ENCODE peak calls at places on chromosomes 11 and 22, in five cellular contexts. U is IMR-90, Y is H9, D is mesendoderm, V is H1. W is an unnamed sample.

GRCh38 chr11:6354651-6355485 is 34.6 kb upstream of the CAVIN3 start:
- DNase-seq in U (no peak), Y (no peak), D (no peak), V (no peak), W (no peak)

GRCh38 chr11:69661413-69661715 is 13.8 kb downstream of the LTO1 start:
- DNase-seq in U (no peak), Y (no peak), D (no peak), V (no peak), W (no peak)

GRCh38 chr22:43506487-43506886 is 94.7 kb downstream of the MPPED1 start:
- DNase-seq in U (no peak), Y (no peak), D (no peak), V (no peak), W (no peak)

GRCh38 chr11:107606122-107606521 is 15.2 kb downstream of the ELMOD1 start:
- DNase-seq in U (no peak), Y (peak; percentile 51), D (peak; percentile 46), V (no peak), W (no peak)

GRCh38 chr22:40324468-40325305 is 21.6 kb upstream of the ADSL start:
- DNase-seq in U (no peak), Y (no peak), D (no peak), V (no peak), W (no peak)

GRCh38 chr11:56292154-56292553 is at the start of gene OR8H1:
- DNase-seq in U (no peak), Y (no peak), D (no peak), V (no peak), W (no peak)

GRCh38 chr11:79116600-79116999 is 324.2 kb downstream of the TENM4 start:
- DNase-seq in U (no peak), Y (no peak), D (no peak), V (no peak), W (no peak)

GRCh38 chr22:43811777-43812148 is 342 bp downstream of the EFCAB6 start:
- DNase-seq in U (peak; percentile 61), Y (no peak), D (peak; percentile 30), V (no peak), W (no peak)

GRCh38 chr11:62497132-62497915 is 49.3 kb downstream of the AHNAK start:
- DNase-seq in U (peak; percentile 81), Y (peak; percentile 65), D (peak; percentile 84), V (no peak), W (no peak)

GRCh38 chr11:130070829-130071205 is 1.1 kb downstream of the APLP2 start:
- DNase-seq in U (peak; percentile 36), Y (no peak), D (peak; percentile 55), V (no peak), W (no peak)

GRCh38 chr22:28395920-28396447 is 283.7 kb downstream of the TTC28 start:
- DNase-seq in U (peak; percentile 48), Y (no peak), D (no peak), V (no peak), W (no peak)

GRCh38 chr11:114044042-114044871 is 15.3 kb upstream of the ZBTB16 start:
- DNase-seq in U (no peak), Y (no peak), D (no peak), V (no peak), W (no peak)

GRCh38 chr11:111452146-111452545 is 60.0 kb downstream of the BTG4 start:
- DNase-seq in U (peak; percentile 82), Y (no peak), D (no peak), V (peak; percentile 37), W (no peak)

GRCh38 chr22:42820075-42820763 is 36.9 kb downstream of the ARFGAP3 start:
- DNase-seq in U (peak; percentile 93), Y (no peak), D (peak; percentile 37), V (no peak), W (no peak)

GRCh38 chr11:80727315-80727714 is 1286.5 kb upstream of the TENM4 start:
- DNase-seq in U (no peak), Y (peak; percentile 61), D (peak; percentile 75), V (peak; percentile 48), W (peak; percentile 8)

GRCh38 chr22:37777122-37777687 is 30.5 kb upstream of the GCAT start:
- DNase-seq in U (peak; percentile 94), Y (no peak), D (peak; percentile 41), V (no peak), W (no peak)

GRCh38 chr11:30452114-30452513 is 129.2 kb downstream of the ARL14EP start:
- DNase-seq in U (no peak), Y (no peak), D (no peak), V (no peak), W (no peak)

GRCh38 chr22:40920526-40920925 is 30.7 kb upstream of the RBX1 start:
- DNase-seq in U (peak; percentile 6), Y (no peak), D (no peak), V (no peak), W (no peak)

GRCh38 chr11:101860694-101861371 is 54.0 kb upstream of the CEP126 start:
- DNase-seq in U (peak; percentile 76), Y (peak; percentile 69), D (peak; percentile 83), V (no peak), W (peak; percentile 45)

GRCh38 chr11:60098508-60098907 is 10.0 kb downstream of the MS4A2 start:
- DNase-seq in U (no peak), Y (no peak), D (no peak), V (no peak), W (no peak)

GRCh38 chr11:35352107-35352888 is 67.1 kb downstream of the SLC1A2 start:
- DNase-seq in U (peak; percentile 84), Y (no peak), D (no peak), V (no peak), W (no peak)

GRCh38 chr11:12086271-12087074 is 23.9 kb upstream of the MICAL2 start:
- DNase-seq in U (peak; percentile 97), Y (no peak), D (peak; percentile 94), V (no peak), W (no peak)

GRCh38 chr11:92594251-92594650 is 369.6 kb downstream of the FAT3 start:
- DNase-seq in U (no peak), Y (no peak), D (no peak), V (no peak), W (no peak)

GRCh38 chr11:44980533-44981427 is 30.1 kb upstream of the TP53I11 start:
- DNase-seq in U (no peak), Y (no peak), D (no peak), V (no peak), W (no peak)

GRCh38 chr22:42131562-42131961 is 952 bp upstream of the CYP2D6 start:
- DNase-seq in U (no peak), Y (no peak), D (no peak), V (no peak), W (no peak)

GRCh38 chr11:5204787-5205186 is 4.3 kb upstream of the OR51V1 start:
- DNase-seq in U (peak; percentile 90), Y (no peak), D (peak; percentile 87), V (no peak), W (peak; percentile 44)

GRCh38 chr11:67372232-67372992 is 986 bp downstream of the CLCF1 start:
- DNase-seq in U (no peak), Y (no peak), D (no peak), V (peak; percentile 70), W (no peak)

GRCh38 chr11:67369801-67370284 is 3.6 kb downstream of the CLCF1 start:
- DNase-seq in U (peak; percentile 71), Y (no peak), D (no peak), V (no peak), W (no peak)

GRCh38 chr11:67371549-67372231 is 1.7 kb downstream of the CLCF1 start:
- DNase-seq in U (peak; percentile 52), Y (peak; percentile 66), D (peak; percentile 80), V (peak; percentile 66), W (no peak)

GRCh38 chr11:67370351-67371076 is 2.9 kb downstream of the CLCF1 start:
- DNase-seq in U (peak; percentile 87), Y (no peak), D (no peak), V (no peak), W (no peak)

GRCh38 chr11:67371199-67371548 is 2.2 kb downstream of the CLCF1 start:
- DNase-seq in U (no peak), Y (no peak), D (no peak), V (no peak), W (no peak)
- H3K9ac ChIP-seq in U (peak overlapping the region; percentile 73), Y (no peak overlapping the region), D (no peak overlapping the region), V (no peak overlapping the region), W (no peak overlapping the region)

GRCh38 chr11:57763568-57763967 is 2.0 kb downstream of the CTNND1 start:
- DNase-seq in U (peak; percentile 53), Y (no peak), D (peak; percentile 84), V (no peak), W (no peak)

GRCh38 chr11:57762235-57762866 is 749 bp downstream of the CTNND1 start:
- DNase-seq in U (no peak), Y (no peak), D (no peak), V (no peak), W (no peak)

GRCh38 chr11:57758174-57758573 is 3.4 kb upstream of the CTNND1 start:
- DNase-seq in U (no peak), Y (no peak), D (no peak), V (no peak), W (no peak)

GRCh38 chr11:57764527-57764926 is 2.9 kb downstream of the CTNND1 start:
- DNase-seq in U (no peak), Y (no peak), D (no peak), V (no peak), W (no peak)

GRCh38 chr11:57761301-57762234 is at the start of gene CTNND1:
- DNase-seq in U (peak; percentile 98), Y (peak; percentile 92), D (peak; percentile 99), V (peak; percentile 71), W (peak; percentile 84)
- H2BK15ac ChIP-seq in U (peak within 1 kb of the TSS; percentile 95), Y (no peak within 1 kb of the TSS), D (peak within 1 kb of the TSS; percentile 85), V (no peak within 1 kb of the TSS), W (no peak within 1 kb of the TSS)

DNA sequence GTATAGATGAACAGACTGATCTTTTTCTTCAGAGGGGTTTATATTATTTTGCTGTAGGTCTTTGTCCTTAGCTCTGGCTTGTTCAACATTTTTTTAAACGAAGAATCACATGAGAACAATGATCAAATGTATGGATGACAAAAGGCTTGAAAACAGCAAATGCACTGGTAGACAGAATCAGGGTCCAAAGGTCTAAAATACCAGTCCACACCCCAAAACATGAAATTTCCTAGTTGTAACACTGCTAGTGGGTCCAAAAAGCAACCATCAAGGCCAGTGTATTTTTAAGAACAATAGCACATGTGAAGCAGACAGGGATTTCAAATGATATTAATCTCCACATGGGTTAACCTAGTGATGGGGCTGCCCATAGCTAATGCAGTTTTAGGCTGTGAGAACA is 162.0 kb downstream of the SWAP70 start:
- DNase-seq in U (no peak), Y (no peak), D (no peak), V (no peak), W (no peak)
- H2BK120ac ChIP-seq in U (no peak overlapping the region), Y (no peak overlapping the region), D (no peak overlapping the region), V (no peak overlapping the region), W (no peak overlapping the region)

DNA sequence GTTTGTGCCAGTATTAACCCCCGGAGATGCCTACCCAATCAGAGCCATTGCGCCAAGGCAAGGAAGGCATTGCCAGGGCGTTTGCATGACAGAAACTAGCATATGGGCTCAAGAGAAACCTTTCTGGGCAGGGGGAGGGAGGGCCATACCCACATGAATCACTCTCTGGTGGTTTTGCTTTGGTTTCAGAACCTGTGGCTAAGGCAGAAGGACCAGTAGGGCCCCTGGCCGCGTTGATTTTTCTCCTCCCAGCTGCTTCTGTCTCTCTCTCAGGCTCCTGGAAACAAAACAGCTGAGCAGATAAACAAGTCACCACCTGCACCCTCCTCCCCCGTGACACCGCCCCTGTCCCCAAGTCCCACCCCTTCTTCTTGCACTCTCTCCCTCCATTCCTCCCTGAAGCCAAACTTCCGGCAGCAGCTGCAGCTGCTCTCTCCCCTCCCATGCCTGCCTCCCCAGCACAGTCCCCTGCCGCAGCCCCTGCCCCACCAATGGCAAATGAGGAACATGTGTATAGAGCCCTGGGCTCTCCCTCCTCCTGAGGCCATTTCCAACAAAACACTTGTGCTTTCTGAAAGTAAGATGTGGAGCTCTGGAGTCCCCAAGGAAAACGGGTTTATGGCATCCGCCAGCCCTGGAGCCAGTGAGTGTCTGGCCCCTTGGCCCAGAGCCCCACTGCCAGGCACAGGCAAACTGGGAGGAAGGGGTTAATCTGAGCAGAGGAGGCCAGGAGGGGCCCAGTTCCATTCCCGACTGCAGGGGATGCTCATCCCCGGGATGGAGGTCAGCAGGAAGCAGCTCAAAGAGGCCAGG is 39.0 kb upstream of the ADA2 start:
- DNase-seq in U (no peak), Y (peak; percentile 92), D (peak; percentile 93), V (peak; percentile 74), W (peak; percentile 75)
- H3K9ac ChIP-seq in U (no peak overlapping the region), Y (no peak overlapping the region), D (peak overlapping the region; percentile 29), V (no peak overlapping the region), W (no peak overlapping the region)